ENCODE peak calls at places on chromosomes 7 and 10, in six cellular contexts. O, U, X, Y, K and F are unnamed samples.

GRCh38 chr7:43124388-43124787 is 11.9 kb downstream of the HECW1 start:
- DNase-seq in X (no peak), Y (no peak), U (no peak), O (no peak), K (no peak), F (no peak)

GRCh38 chr7:51261950-51262795 is 54.4 kb downstream of the COBL start:
- DNase-seq in X (no peak), O (no peak), Y (no peak), K (no peak), U (no peak), F (no peak)

GRCh38 chr7:131692131-131692960 is 135.9 kb upstream of the PODXL start:
- DNase-seq in X (peak; percentile 5), Y (peak; percentile 55), O (peak; percentile 74), U (no peak), K (peak; percentile 28), F (no peak)

GRCh38 chr10:67676208-67676825 is 19.7 kb downstream of the CTNNA3 start:
- DNase-seq in O (no peak), K (no peak), X (no peak), Y (no peak), U (no peak), F (no peak)

GRCh38 chr7:468681-469590 is 50.7 kb downstream of the PDGFA start:
- DNase-seq in Y (no peak), U (no peak), X (peak; percentile 55), K (no peak), O (peak; percentile 13), F (no peak)

GRCh38 chr7:152341039-152341913 is 94.5 kb downstream of the KMT2C start:
- DNase-seq in X (peak; percentile 52), Y (no peak), O (peak; percentile 49), U (peak; percentile 18), K (no peak), F (no peak)

GRCh38 chr7:157273208-157274202 is 63.3 kb upstream of the DNAJB6 start:
- DNase-seq in O (no peak), U (peak; percentile 62), K (peak; percentile 38), X (peak; percentile 43), Y (peak; percentile 76), F (no peak)

GRCh38 chr7:7352845-7353244 is 170.5 kb downstream of the C1GALT1 start:
- DNase-seq in O (no peak), X (no peak), U (no peak), K (no peak), Y (no peak), F (peak; percentile 33)

GRCh38 chr10:89426230-89426868 is 12.0 kb downstream of the IFIT5 start:
- DNase-seq in O (no peak), X (peak; percentile 33), K (no peak), Y (no peak), U (peak; percentile 50), F (no peak)

GRCh38 chr7:27194002-27194352 is 5.9 kb downstream of the HOXA13 start:
- DNase-seq in U (no peak), K (no peak), O (no peak), Y (no peak), X (no peak), F (no peak)

GRCh38 chr7:127594490-127594889 is 954 bp downstream of the FSCN3 start:
- DNase-seq in X (no peak), U (no peak), Y (no peak), O (no peak), K (no peak), F (no peak)

GRCh38 chr7:131501930-131502685 is 54.3 kb downstream of the PODXL start:
- DNase-seq in X (no peak), O (no peak), U (no peak), K (no peak), Y (no peak), F (no peak)

GRCh38 chr10:84329986-84330651 is 1.7 kb downstream of the CCSER2 start:
- DNase-seq in K (no peak), X (no peak), O (no peak), U (no peak), Y (no peak), F (no peak)

GRCh38 chr10:126749030-126749655 is 78.7 kb upstream of the C10orf90 start:
- DNase-seq in K (peak; percentile 18), U (peak; percentile 58), O (peak; percentile 94), X (peak; percentile 71), Y (peak; percentile 53), F (peak; percentile 52)

GRCh38 chr10:43220971-43221418 is 45.9 kb downstream of the RASGEF1A start:
- DNase-seq in K (no peak), X (no peak), Y (peak; percentile 6), O (no peak), U (no peak), F (no peak)

GRCh38 chr7:51019891-51020855 is 237.5 kb upstream of the GRB10 start:
- DNase-seq in K (no peak), Y (no peak), U (no peak), O (no peak), X (no peak), F (no peak)

GRCh38 chr7:75916259-75916658 is 1.3 kb downstream of the POR start:
- DNase-seq in Y (no peak), U (no peak), O (no peak), X (no peak), K (no peak), F (no peak)

GRCh38 chr10:22816298-22816653 is 101.9 kb upstream of the PIP4K2A start:
- DNase-seq in U (peak; percentile 73), O (no peak), Y (no peak), K (no peak), X (peak; percentile 93), F (peak; percentile 86)

GRCh38 chr7:121882731-121883130 is 9.8 kb downstream of the PTPRZ1 start:
- DNase-seq in U (no peak), K (no peak), O (no peak), Y (no peak), X (no peak), F (no peak)

GRCh38 chr10:117255835-117256460 is 15.0 kb downstream of the SLC18A2 start:
- DNase-seq in U (no peak), K (no peak), X (no peak), Y (no peak), O (no peak), F (no peak)

GRCh38 chr10:34297551-34298370 is 517.3 kb downstream of the PARD3 start:
- DNase-seq in O (no peak), Y (no peak), K (no peak), U (no peak), X (peak; percentile 8), F (no peak)

GRCh38 chr10:125094111-125094705 is 66.2 kb downstream of the CTBP2 start:
- DNase-seq in O (peak; percentile 25), X (no peak), K (no peak), U (no peak), Y (no peak), F (no peak)

GRCh38 chr10:98852686-98853085 is 383.0 kb downstream of the HPSE2 start:
- DNase-seq in O (no peak), Y (no peak), U (no peak), X (no peak), K (no peak), F (no peak)

GRCh38 chr7:92253251-92253650 is 7.5 kb downstream of the ANKIB1 start:
- DNase-seq in O (peak; percentile 63), U (no peak), K (no peak), X (no peak), Y (no peak), F (no peak)

GRCh38 chr7:5234852-5235831 is 45.1 kb downstream of the WIPI2 start:
- DNase-seq in X (peak; percentile 21), K (no peak), Y (no peak), O (no peak), U (no peak), F (peak; percentile 20)

GRCh38 chr10:120077707-120078492 is 185.4 kb downstream of the SEC23IP start:
- DNase-seq in O (no peak), U (no peak), X (no peak), K (no peak), Y (no peak), F (no peak)

GRCh38 chr7:137873524-137873923 is 26.8 kb upstream of the DGKI start:
- DNase-seq in Y (no peak), X (peak; percentile 86), K (no peak), U (no peak), O (no peak), F (no peak)

GRCh38 chr7:128708235-128708634 is 30.9 kb upstream of the CALU start:
- DNase-seq in O (no peak), K (no peak), U (no peak), Y (no peak), X (no peak), F (no peak)

GRCh38 chr10:91875779-91876178 is 33.5 kb downstream of the FGFBP3 start:
- DNase-seq in U (no peak), X (no peak), Y (no peak), K (no peak), O (no peak), F (no peak)

DNA sequence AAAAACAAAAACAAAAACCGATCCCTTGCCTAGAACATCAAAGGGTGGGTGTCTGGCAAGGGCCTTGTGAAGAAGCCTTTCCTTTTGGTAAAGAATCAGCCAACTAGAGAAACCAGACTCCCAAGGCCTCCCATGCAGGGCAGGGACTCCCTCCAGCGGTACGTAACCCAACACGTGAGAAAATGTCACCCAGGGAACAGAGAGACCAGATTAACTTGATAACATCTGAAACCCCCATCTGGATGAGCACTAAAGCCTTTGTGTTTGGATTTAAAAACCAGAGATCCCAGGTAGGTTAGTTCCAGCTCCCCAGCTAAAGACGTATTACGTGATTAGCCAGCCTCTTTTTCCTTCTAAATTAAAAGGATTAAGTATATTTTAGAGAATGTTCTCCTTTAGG is 3.0 kb upstream of the HABP2 start:
- DNase-seq in Y (no peak), U (no peak), O (no peak), X (no peak), K (no peak), F (no peak)
- H3K27ac ChIP-seq in Y (peak overlapping the region; percentile 16), U (no peak overlapping the region), O (no peak overlapping the region), X (no peak overlapping the region), K (no peak overlapping the region), F (peak overlapping the region; percentile 62)

GRCh38 chr7:47580175-47580701 is 1.7 kb downstream of the TNS3 start:
- DNase-seq in O (no peak), K (no peak), X (no peak), U (no peak), Y (no peak), F (no peak)
- H3K27ac ChIP-seq in O (no peak overlapping the region), K (peak overlapping the region; percentile 91), X (peak overlapping the region; percentile 75), U (peak overlapping the region; percentile 82), Y (peak overlapping the region; percentile 92), F (no peak overlapping the region)

DNA sequence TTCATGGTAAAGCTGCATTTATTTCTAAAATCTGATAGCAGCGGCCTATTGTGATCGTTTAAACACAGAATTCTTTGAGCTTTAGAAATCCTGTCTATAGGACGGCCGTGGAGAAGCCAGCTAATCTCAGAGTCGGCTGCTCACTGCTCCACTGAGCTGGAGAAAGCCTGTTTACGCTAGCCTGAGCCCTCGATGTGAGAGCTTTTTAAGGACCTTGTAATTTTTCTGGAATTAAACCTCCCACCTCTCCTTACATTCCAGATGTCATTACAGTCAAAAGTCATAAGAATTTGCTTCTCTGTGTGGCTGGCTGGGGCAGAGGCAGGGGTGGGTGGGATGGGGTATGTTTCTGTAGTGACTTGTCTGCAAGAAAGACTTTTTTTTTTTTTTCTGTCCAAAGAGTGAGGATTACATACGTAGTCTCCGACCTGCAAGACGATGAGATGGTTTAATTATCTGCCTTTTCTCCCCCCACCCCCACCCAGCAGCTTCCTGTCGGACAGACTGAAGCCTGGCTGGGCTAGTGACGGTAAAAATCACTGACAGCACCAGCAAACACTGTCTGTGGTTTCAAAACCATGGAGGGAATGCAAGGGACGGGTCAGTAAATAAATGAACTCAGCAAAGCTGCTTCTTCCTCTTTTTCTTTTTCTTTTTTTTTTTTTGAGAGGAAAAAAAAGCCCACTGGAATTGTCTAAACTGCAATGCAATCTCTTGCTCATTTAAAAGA is 31.8 kb downstream of the TRIM8 start:
- DNase-seq in Y (no peak), K (no peak), U (peak; percentile 92), O (no peak), X (peak; percentile 97), F (peak; percentile 34)
- H3K27ac ChIP-seq in Y (peak overlapping the region; percentile 93), K (peak overlapping the region; percentile 94), U (peak overlapping the region; percentile 91), O (peak overlapping the region; percentile 87), X (peak overlapping the region; percentile 81), F (peak overlapping the region; percentile 42)

GRCh38 chr7:139034855-139035587 is 821 bp downstream of the ZC3HAV1L start:
- DNase-seq in X (peak; percentile 28), O (no peak), K (no peak), U (no peak), Y (peak; percentile 47), F (no peak)
- H3K27ac ChIP-seq in X (peak overlapping the region; percentile 71), O (no peak overlapping the region), K (peak overlapping the region; percentile 70), U (no peak overlapping the region), Y (peak overlapping the region; percentile 88), F (peak overlapping the region; percentile 39)